ENCODE peak calls at places on chromosomes 12 and 14, in four cellular contexts. One of them, this sample, is unnamed.

GRCh38 chr12:94150483-94151225 is 2.3 kb downstream of the PLXNC1 start:
- DNase-seq in activated CD8-positive, alpha-beta memory T cell treated with anti-CD3 and anti-CD28 coated beads for 24 hours: peak; percentile 79
- DNase-seq in activated CD4-positive, alpha-beta T cell treated with anti-CD3 and anti-CD28 coated beads, Interleukin-2, amount 50 U/mL, for 48 hours: peak; percentile 56
- DNase-seq in MCF 10A: no peak
- DNase-seq in this sample: no peak

GRCh38 chr12:114288071-114288470 is 117.9 kb downstream of the TBX5 start:
- DNase-seq in activated CD8-positive, alpha-beta memory T cell treated with anti-CD3 and anti-CD28 coated beads for 24 hours: no peak
- DNase-seq in MCF 10A: no peak
- DNase-seq in activated CD4-positive, alpha-beta T cell treated with anti-CD3 and anti-CD28 coated beads, Interleukin-2, amount 50 U/mL, for 48 hours: no peak
- DNase-seq in this sample: no peak

GRCh38 chr12:113247123-113248045 is 26.1 kb downstream of the TPCN1 start:
- DNase-seq in activated CD4-positive, alpha-beta T cell treated with anti-CD3 and anti-CD28 coated beads, Interleukin-2, amount 50 U/mL, for 48 hours: no peak
- DNase-seq in MCF 10A: no peak
- DNase-seq in activated CD8-positive, alpha-beta memory T cell treated with anti-CD3 and anti-CD28 coated beads for 24 hours: no peak
- DNase-seq in this sample: peak; percentile 48

GRCh38 chr14:37602605-37603453 is 7.4 kb downstream of the TTC6 start:
- DNase-seq in MCF 10A: no peak
- DNase-seq in activated CD4-positive, alpha-beta T cell treated with anti-CD3 and anti-CD28 coated beads, Interleukin-2, amount 50 U/mL, for 48 hours: no peak
- DNase-seq in activated CD8-positive, alpha-beta memory T cell treated with anti-CD3 and anti-CD28 coated beads for 24 hours: no peak
- DNase-seq in this sample: no peak

GRCh38 chr12:13194462-13195110 is 1.9 kb upstream of the EMP1 start:
- DNase-seq in activated CD4-positive, alpha-beta T cell treated with anti-CD3 and anti-CD28 coated beads, Interleukin-2, amount 50 U/mL, for 48 hours: no peak
- DNase-seq in MCF 10A: peak; percentile 37
- DNase-seq in activated CD8-positive, alpha-beta memory T cell treated with anti-CD3 and anti-CD28 coated beads for 24 hours: no peak
- DNase-seq in this sample: peak; percentile 60

GRCh38 chr12:131536337-131536736 is 174.6 kb upstream of the SFSWAP start:
- DNase-seq in activated CD4-positive, alpha-beta T cell treated with anti-CD3 and anti-CD28 coated beads, Interleukin-2, amount 50 U/mL, for 48 hours: peak; percentile 34
- DNase-seq in MCF 10A: no peak
- DNase-seq in activated CD8-positive, alpha-beta memory T cell treated with anti-CD3 and anti-CD28 coated beads for 24 hours: no peak
- DNase-seq in this sample: no peak

GRCh38 chr12:128338344-128338743 is 71.4 kb downstream of the TMEM132C start:
- DNase-seq in activated CD8-positive, alpha-beta memory T cell treated with anti-CD3 and anti-CD28 coated beads for 24 hours: no peak
- DNase-seq in activated CD4-positive, alpha-beta T cell treated with anti-CD3 and anti-CD28 coated beads, Interleukin-2, amount 50 U/mL, for 48 hours: no peak
- DNase-seq in MCF 10A: no peak
- DNase-seq in this sample: no peak

GRCh38 chr12:92070864-92071445 is 74.7 kb downstream of the BTG1 start:
- DNase-seq in activated CD4-positive, alpha-beta T cell treated with anti-CD3 and anti-CD28 coated beads, Interleukin-2, amount 50 U/mL, for 48 hours: no peak
- DNase-seq in activated CD8-positive, alpha-beta memory T cell treated with anti-CD3 and anti-CD28 coated beads for 24 hours: no peak
- DNase-seq in MCF 10A: peak; percentile 82
- DNase-seq in this sample: no peak

GRCh38 chr14:68939893-68940613 is 39.0 kb downstream of the ACTN1 start:
- DNase-seq in MCF 10A: peak; percentile 94
- DNase-seq in activated CD4-positive, alpha-beta T cell treated with anti-CD3 and anti-CD28 coated beads, Interleukin-2, amount 50 U/mL, for 48 hours: no peak
- DNase-seq in activated CD8-positive, alpha-beta memory T cell treated with anti-CD3 and anti-CD28 coated beads for 24 hours: no peak
- DNase-seq in this sample: peak; percentile 68

GRCh38 chr12:65460076-65460475 is 181.6 kb downstream of the MSRB3 start:
- DNase-seq in activated CD4-positive, alpha-beta T cell treated with anti-CD3 and anti-CD28 coated beads, Interleukin-2, amount 50 U/mL, for 48 hours: no peak
- DNase-seq in activated CD8-positive, alpha-beta memory T cell treated with anti-CD3 and anti-CD28 coated beads for 24 hours: no peak
- DNase-seq in MCF 10A: no peak
- DNase-seq in this sample: no peak

GRCh38 chr12:110548678-110549077 is 34.4 kb downstream of the PPTC7 start:
- DNase-seq in activated CD8-positive, alpha-beta memory T cell treated with anti-CD3 and anti-CD28 coated beads for 24 hours: no peak
- DNase-seq in activated CD4-positive, alpha-beta T cell treated with anti-CD3 and anti-CD28 coated beads, Interleukin-2, amount 50 U/mL, for 48 hours: no peak
- DNase-seq in MCF 10A: no peak
- DNase-seq in this sample: no peak

GRCh38 chr12:106251636-106252035 is 3.8 kb upstream of the CKAP4 start:
- DNase-seq in MCF 10A: no peak
- DNase-seq in activated CD8-positive, alpha-beta memory T cell treated with anti-CD3 and anti-CD28 coated beads for 24 hours: no peak
- DNase-seq in activated CD4-positive, alpha-beta T cell treated with anti-CD3 and anti-CD28 coated beads, Interleukin-2, amount 50 U/mL, for 48 hours: no peak
- DNase-seq in this sample: peak; percentile 4

GRCh38 chr14:36471431-36471830 is 48.6 kb downstream of the NKX2-1 start:
- DNase-seq in activated CD4-positive, alpha-beta T cell treated with anti-CD3 and anti-CD28 coated beads, Interleukin-2, amount 50 U/mL, for 48 hours: no peak
- DNase-seq in activated CD8-positive, alpha-beta memory T cell treated with anti-CD3 and anti-CD28 coated beads for 24 hours: no peak
- DNase-seq in MCF 10A: no peak
- DNase-seq in this sample: no peak

GRCh38 chr12:109951136-109951535 is 45.0 kb downstream of the GIT2 start:
- DNase-seq in MCF 10A: peak; percentile 17
- DNase-seq in activated CD8-positive, alpha-beta memory T cell treated with anti-CD3 and anti-CD28 coated beads for 24 hours: no peak
- DNase-seq in activated CD4-positive, alpha-beta T cell treated with anti-CD3 and anti-CD28 coated beads, Interleukin-2, amount 50 U/mL, for 48 hours: no peak
- DNase-seq in this sample: peak; percentile 82

GRCh38 chr12:88325076-88325827 is 183.1 kb downstream of the TMTC3 start:
- DNase-seq in activated CD8-positive, alpha-beta memory T cell treated with anti-CD3 and anti-CD28 coated beads for 24 hours: no peak
- DNase-seq in activated CD4-positive, alpha-beta T cell treated with anti-CD3 and anti-CD28 coated beads, Interleukin-2, amount 50 U/mL, for 48 hours: no peak
- DNase-seq in MCF 10A: peak; percentile 77
- DNase-seq in this sample: peak; percentile 92

GRCh38 chr14:50121506-50121905 is 5.1 kb upstream of the VCPKMT start:
- DNase-seq in MCF 10A: no peak
- DNase-seq in activated CD8-positive, alpha-beta memory T cell treated with anti-CD3 and anti-CD28 coated beads for 24 hours: no peak
- DNase-seq in activated CD4-positive, alpha-beta T cell treated with anti-CD3 and anti-CD28 coated beads, Interleukin-2, amount 50 U/mL, for 48 hours: no peak
- DNase-seq in this sample: no peak

GRCh38 chr12:11653215-11653753 is 3.8 kb downstream of the ETV6 start:
- DNase-seq in activated CD4-positive, alpha-beta T cell treated with anti-CD3 and anti-CD28 coated beads, Interleukin-2, amount 50 U/mL, for 48 hours: peak; percentile 70
- DNase-seq in activated CD8-positive, alpha-beta memory T cell treated with anti-CD3 and anti-CD28 coated beads for 24 hours: peak; percentile 78
- DNase-seq in MCF 10A: no peak
- DNase-seq in this sample: no peak

GRCh38 chr12:81077686-81078441 is at the start of gene ACSS3:
- DNase-seq in MCF 10A: no peak
- DNase-seq in activated CD8-positive, alpha-beta memory T cell treated with anti-CD3 and anti-CD28 coated beads for 24 hours: no peak
- DNase-seq in activated CD4-positive, alpha-beta T cell treated with anti-CD3 and anti-CD28 coated beads, Interleukin-2, amount 50 U/mL, for 48 hours: no peak
- DNase-seq in this sample: no peak

GRCh38 chr14:50083467-50084337 is 32.7 kb downstream of the VCPKMT start:
- DNase-seq in MCF 10A: no peak
- DNase-seq in activated CD4-positive, alpha-beta T cell treated with anti-CD3 and anti-CD28 coated beads, Interleukin-2, amount 50 U/mL, for 48 hours: peak; percentile 78
- DNase-seq in activated CD8-positive, alpha-beta memory T cell treated with anti-CD3 and anti-CD28 coated beads for 24 hours: peak; percentile 89
- DNase-seq in this sample: no peak

GRCh38 chr14:96053600-96054381 is 14.6 kb downstream of the C14orf132 start:
- DNase-seq in activated CD4-positive, alpha-beta T cell treated with anti-CD3 and anti-CD28 coated beads, Interleukin-2, amount 50 U/mL, for 48 hours: no peak
- DNase-seq in MCF 10A: peak; percentile 57
- DNase-seq in activated CD8-positive, alpha-beta memory T cell treated with anti-CD3 and anti-CD28 coated beads for 24 hours: no peak
- DNase-seq in this sample: peak; percentile 20

GRCh38 chr14:37056473-37056872 is 115.9 kb downstream of the SLC25A21 start:
- DNase-seq in activated CD8-positive, alpha-beta memory T cell treated with anti-CD3 and anti-CD28 coated beads for 24 hours: no peak
- DNase-seq in activated CD4-positive, alpha-beta T cell treated with anti-CD3 and anti-CD28 coated beads, Interleukin-2, amount 50 U/mL, for 48 hours: no peak
- DNase-seq in MCF 10A: peak; percentile 80
- DNase-seq in this sample: peak; percentile 19

GRCh38 chr14:96393292-96393691 is 1.4 kb downstream of the AK7 start:
- DNase-seq in MCF 10A: no peak
- DNase-seq in activated CD4-positive, alpha-beta T cell treated with anti-CD3 and anti-CD28 coated beads, Interleukin-2, amount 50 U/mL, for 48 hours: no peak
- DNase-seq in activated CD8-positive, alpha-beta memory T cell treated with anti-CD3 and anti-CD28 coated beads for 24 hours: no peak
- DNase-seq in this sample: no peak

GRCh38 chr12:121976950-121977349 is 44.7 kb upstream of the BCL7A start:
- DNase-seq in activated CD4-positive, alpha-beta T cell treated with anti-CD3 and anti-CD28 coated beads, Interleukin-2, amount 50 U/mL, for 48 hours: no peak
- DNase-seq in MCF 10A: no peak
- DNase-seq in activated CD8-positive, alpha-beta memory T cell treated with anti-CD3 and anti-CD28 coated beads for 24 hours: no peak
- DNase-seq in this sample: no peak

GRCh38 chr12:127929172-127929571 is 337.8 kb upstream of the TMEM132C start:
- DNase-seq in MCF 10A: no peak
- DNase-seq in activated CD4-positive, alpha-beta T cell treated with anti-CD3 and anti-CD28 coated beads, Interleukin-2, amount 50 U/mL, for 48 hours: no peak
- DNase-seq in activated CD8-positive, alpha-beta memory T cell treated with anti-CD3 and anti-CD28 coated beads for 24 hours: no peak
- DNase-seq in this sample: no peak

GRCh38 chr12:1645819-1646218 is 16.8 kb downstream of the WNT5B start:
- DNase-seq in activated CD4-positive, alpha-beta T cell treated with anti-CD3 and anti-CD28 coated beads, Interleukin-2, amount 50 U/mL, for 48 hours: no peak
- DNase-seq in activated CD8-positive, alpha-beta memory T cell treated with anti-CD3 and anti-CD28 coated beads for 24 hours: no peak
- DNase-seq in MCF 10A: no peak
- DNase-seq in this sample: no peak

GRCh38 chr14:77268989-77269595 is 1.9 kb downstream of the NGB start:
- DNase-seq in activated CD4-positive, alpha-beta T cell treated with anti-CD3 and anti-CD28 coated beads, Interleukin-2, amount 50 U/mL, for 48 hours: no peak
- DNase-seq in MCF 10A: peak; percentile 36
- DNase-seq in activated CD8-positive, alpha-beta memory T cell treated with anti-CD3 and anti-CD28 coated beads for 24 hours: no peak
- DNase-seq in this sample: no peak

GRCh38 chr12:44571031-44571550 is 305.0 kb downstream of the NELL2 start:
- DNase-seq in MCF 10A: peak; percentile 11
- DNase-seq in activated CD8-positive, alpha-beta memory T cell treated with anti-CD3 and anti-CD28 coated beads for 24 hours: no peak
- DNase-seq in activated CD4-positive, alpha-beta T cell treated with anti-CD3 and anti-CD28 coated beads, Interleukin-2, amount 50 U/mL, for 48 hours: no peak
- DNase-seq in this sample: no peak

GRCh38 chr12:105226219-105226618 is 9.8 kb downstream of the APPL2 start:
- DNase-seq in activated CD8-positive, alpha-beta memory T cell treated with anti-CD3 and anti-CD28 coated beads for 24 hours: no peak
- DNase-seq in activated CD4-positive, alpha-beta T cell treated with anti-CD3 and anti-CD28 coated beads, Interleukin-2, amount 50 U/mL, for 48 hours: peak; percentile 20
- DNase-seq in MCF 10A: no peak
- DNase-seq in this sample: no peak

GRCh38 chr12:122203301-122203967 is at the start of gene B3GNT4:
- DNase-seq in MCF 10A: peak; percentile 62
- DNase-seq in activated CD8-positive, alpha-beta memory T cell treated with anti-CD3 and anti-CD28 coated beads for 24 hours: peak; percentile 83
- DNase-seq in activated CD4-positive, alpha-beta T cell treated with anti-CD3 and anti-CD28 coated beads, Interleukin-2, amount 50 U/mL, for 48 hours: peak; percentile 76
- DNase-seq in this sample: peak; percentile 72

GRCh38 chr12:108788911-108789310 is 57.6 kb upstream of the CORO1C start:
- DNase-seq in activated CD8-positive, alpha-beta memory T cell treated with anti-CD3 and anti-CD28 coated beads for 24 hours: no peak
- DNase-seq in activated CD4-positive, alpha-beta T cell treated with anti-CD3 and anti-CD28 coated beads, Interleukin-2, amount 50 U/mL, for 48 hours: no peak
- DNase-seq in MCF 10A: no peak
- DNase-seq in this sample: no peak

GRCh38 chr12:13571035-13571434 is 374.5 kb downstream of the EMP1 start:
- DNase-seq in activated CD8-positive, alpha-beta memory T cell treated with anti-CD3 and anti-CD28 coated beads for 24 hours: no peak
- DNase-seq in activated CD4-positive, alpha-beta T cell treated with anti-CD3 and anti-CD28 coated beads, Interleukin-2, amount 50 U/mL, for 48 hours: no peak
- DNase-seq in MCF 10A: no peak
- DNase-seq in this sample: no peak

GRCh38 chr12:46385439-46385838 is 12.9 kb upstream of the SLC38A2 start:
- DNase-seq in activated CD8-positive, alpha-beta memory T cell treated with anti-CD3 and anti-CD28 coated beads for 24 hours: no peak
- DNase-seq in activated CD4-positive, alpha-beta T cell treated with anti-CD3 and anti-CD28 coated beads, Interleukin-2, amount 50 U/mL, for 48 hours: no peak
- DNase-seq in MCF 10A: peak; percentile 37
- DNase-seq in this sample: peak; percentile 25

GRCh38 chr12:74415633-74416032 is 122.0 kb upstream of the ATXN7L3B start:
- DNase-seq in MCF 10A: peak; percentile 46
- DNase-seq in activated CD8-positive, alpha-beta memory T cell treated with anti-CD3 and anti-CD28 coated beads for 24 hours: no peak
- DNase-seq in activated CD4-positive, alpha-beta T cell treated with anti-CD3 and anti-CD28 coated beads, Interleukin-2, amount 50 U/mL, for 48 hours: no peak
- DNase-seq in this sample: peak; percentile 61

GRCh38 chr12:98185606-98186005 is 329.8 kb upstream of the TMPO start:
- DNase-seq in activated CD8-positive, alpha-beta memory T cell treated with anti-CD3 and anti-CD28 coated beads for 24 hours: no peak
- DNase-seq in activated CD4-positive, alpha-beta T cell treated with anti-CD3 and anti-CD28 coated beads, Interleukin-2, amount 50 U/mL, for 48 hours: no peak
- DNase-seq in MCF 10A: peak; percentile 23
- DNase-seq in this sample: no peak

GRCh38 chr14:100891501-100892445 is 11.7 kb downstream of the RTL1 start:
- DNase-seq in activated CD8-positive, alpha-beta memory T cell treated with anti-CD3 and anti-CD28 coated beads for 24 hours: peak; percentile 41
- DNase-seq in MCF 10A: no peak
- DNase-seq in activated CD4-positive, alpha-beta T cell treated with anti-CD3 and anti-CD28 coated beads, Interleukin-2, amount 50 U/mL, for 48 hours: no peak
- DNase-seq in this sample: no peak

GRCh38 chr12:117603316-117604113 is 242.1 kb upstream of the NOS1 start:
- DNase-seq in activated CD4-positive, alpha-beta T cell treated with anti-CD3 and anti-CD28 coated beads, Interleukin-2, amount 50 U/mL, for 48 hours: no peak
- DNase-seq in activated CD8-positive, alpha-beta memory T cell treated with anti-CD3 and anti-CD28 coated beads for 24 hours: no peak
- DNase-seq in MCF 10A: no peak
- DNase-seq in this sample: no peak

GRCh38 chr14:23881292-23881691 is 72.3 kb upstream of the DHRS4 start:
- DNase-seq in MCF 10A: no peak
- DNase-seq in activated CD4-positive, alpha-beta T cell treated with anti-CD3 and anti-CD28 coated beads, Interleukin-2, amount 50 U/mL, for 48 hours: no peak
- DNase-seq in activated CD8-positive, alpha-beta memory T cell treated with anti-CD3 and anti-CD28 coated beads for 24 hours: no peak
- DNase-seq in this sample: no peak

GRCh38 chr12:91074068-91074819 is 16.4 kb upstream of the KERA start:
- DNase-seq in activated CD8-positive, alpha-beta memory T cell treated with anti-CD3 and anti-CD28 coated beads for 24 hours: no peak
- DNase-seq in activated CD4-positive, alpha-beta T cell treated with anti-CD3 and anti-CD28 coated beads, Interleukin-2, amount 50 U/mL, for 48 hours: no peak
- DNase-seq in MCF 10A: no peak
- DNase-seq in this sample: no peak

GRCh38 chr14:100906420-100906819 is 2.9 kb upstream of the RTL1 start:
- DNase-seq in MCF 10A: no peak
- DNase-seq in activated CD8-positive, alpha-beta memory T cell treated with anti-CD3 and anti-CD28 coated beads for 24 hours: peak; percentile 37
- DNase-seq in activated CD4-positive, alpha-beta T cell treated with anti-CD3 and anti-CD28 coated beads, Interleukin-2, amount 50 U/mL, for 48 hours: no peak
- DNase-seq in this sample: no peak

This sample was measured in PC-3.